ENCODE peak calls at places on chromosomes 2 and 18, in four cellular contexts. Z is Calu3, D is HL-60, I is A549. C is an unnamed sample.

GRCh38 chr2:112835553-112836535 is 735 bp downstream of the IL1B start:
- DNase-seq in Z (no peak), D (no peak), I (no peak), C (no peak)

GRCh38 chr2:152097291-152098032 is 1.4 kb downstream of the CACNB4 start:
- DNase-seq in Z (peak; percentile 2), D (no peak), I (no peak), C (no peak)

GRCh38 chr2:65630643-65631042 is 198.2 kb upstream of the SPRED2 start:
- DNase-seq in Z (no peak), D (peak; percentile 38), I (peak; percentile 78), C (no peak)

GRCh38 chr18:23689031-23689615 is at the start of gene LAMA3:
- DNase-seq in Z (peak; percentile 69), D (peak; percentile 29), I (peak; percentile 65), C (peak; percentile 41)

GRCh38 chr2:216283038-216283900 is 89.0 kb downstream of the MARCHF4 start:
- DNase-seq in Z (peak; percentile 38), D (no peak), I (peak; percentile 31), C (peak; percentile 69)

GRCh38 chr2:56444339-56444738 is 260.5 kb downstream of the CCDC85A start:
- DNase-seq in Z (peak; percentile 83), D (no peak), I (peak; percentile 18), C (no peak)

GRCh38 chr2:84703831-84704230 is 177.1 kb downstream of the TRABD2A start:
- DNase-seq in Z (no peak), D (no peak), I (no peak), C (no peak)

GRCh38 chr18:24180048-24180447 is 41.2 kb downstream of the CABYR start:
- DNase-seq in Z (no peak), D (no peak), I (no peak), C (no peak)

GRCh38 chr2:108417254-108417653 is 31.8 kb upstream of the GCC2 start:
- DNase-seq in Z (peak; percentile 35), D (no peak), I (peak; percentile 54), C (no peak)

GRCh38 chr2:236769981-236770671 is 200.5 kb downstream of the ACKR3 start:
- DNase-seq in Z (no peak), D (no peak), I (peak; percentile 87), C (no peak)

GRCh38 chr2:230896346-230897115 is 28.5 kb downstream of the GPR55 start:
- DNase-seq in Z (no peak), D (no peak), I (no peak), C (no peak)

GRCh38 chr2:155841442-155841841 is 491.1 kb downstream of the NR4A2 start:
- DNase-seq in Z (no peak), D (no peak), I (no peak), C (no peak)

GRCh38 chr18:12236934-12237832 is 17.0 kb upstream of the CIDEA start:
- DNase-seq in Z (peak; percentile 90), D (peak; percentile 28), I (peak; percentile 57), C (peak; percentile 90)

GRCh38 chr18:46320928-46321855 is 217.0 kb downstream of the HAUS1 start:
- DNase-seq in Z (no peak), D (no peak), I (no peak), C (no peak)

GRCh38 chr2:216362730-216363129 is 9.6 kb downstream of the MARCHF4 start:
- DNase-seq in Z (no peak), D (no peak), I (peak; percentile 23), C (no peak)

GRCh38 chr2:85843543-85843942 is 45.2 kb downstream of the ST3GAL5 start:
- DNase-seq in Z (peak; percentile 27), D (peak; percentile 35), I (peak; percentile 52), C (no peak)

GRCh38 chr2:28449489-28450395 is 46.1 kb upstream of the PLB1 start:
- DNase-seq in Z (peak; percentile 65), D (no peak), I (peak; percentile 58), C (no peak)

GRCh38 chr2:62704654-62705006 is 883 bp upstream of the EHBP1 start:
- DNase-seq in Z (no peak), D (no peak), I (no peak), C (no peak)

GRCh38 chr2:127843677-127844076 is 14.3 kb downstream of the POLR2D start:
- DNase-seq in Z (no peak), D (no peak), I (no peak), C (no peak)

GRCh38 chr2:128735296-128735960 is 416.8 kb upstream of the HS6ST1 start:
- DNase-seq in Z (no peak), D (no peak), I (no peak), C (no peak)

GRCh38 chr2:177518754-177519153 is 126.2 kb downstream of the AGPS start:
- DNase-seq in Z (no peak), D (no peak), I (no peak), C (no peak)

GRCh38 chr2:129922571-129923264 is 56.7 kb upstream of the RAB6C start:
- DNase-seq in Z (no peak), D (no peak), I (no peak), C (no peak)

GRCh38 chr2:237431372-237431771 is 17.4 kb upstream of the COL6A3 start:
- DNase-seq in Z (no peak), D (no peak), I (no peak), C (no peak)

GRCh38 chr18:7117390-7118355 is at the start of gene LAMA1:
- DNase-seq in Z (no peak), D (no peak), I (no peak), C (peak; percentile 54)

GRCh38 chr2:160207804-160208661 is 8.0 kb upstream of the ITGB6 start:
- DNase-seq in Z (peak; percentile 94), D (no peak), I (peak; percentile 96), C (no peak)

GRCh38 chr2:78056976-78057375 is 534.8 kb upstream of the LRRTM4 start:
- DNase-seq in Z (no peak), D (no peak), I (no peak), C (no peak)

GRCh38 chr2:78063246-78064020 is 541.3 kb upstream of the LRRTM4 start:
- DNase-seq in Z (no peak), D (no peak), I (no peak), C (no peak)

GRCh38 chr2:78065366-78065765 is 543.2 kb upstream of the LRRTM4 start:
- DNase-seq in Z (no peak), D (no peak), I (no peak), C (no peak)

GRCh38 chr2:78061301-78061700 is 539.1 kb upstream of the LRRTM4 start:
- DNase-seq in Z (no peak), D (no peak), I (no peak), C (no peak)
- TF ChIP-seq CTCF in Z (no peak), D (no peak), I (no peak), C (no peak)

DNA sequence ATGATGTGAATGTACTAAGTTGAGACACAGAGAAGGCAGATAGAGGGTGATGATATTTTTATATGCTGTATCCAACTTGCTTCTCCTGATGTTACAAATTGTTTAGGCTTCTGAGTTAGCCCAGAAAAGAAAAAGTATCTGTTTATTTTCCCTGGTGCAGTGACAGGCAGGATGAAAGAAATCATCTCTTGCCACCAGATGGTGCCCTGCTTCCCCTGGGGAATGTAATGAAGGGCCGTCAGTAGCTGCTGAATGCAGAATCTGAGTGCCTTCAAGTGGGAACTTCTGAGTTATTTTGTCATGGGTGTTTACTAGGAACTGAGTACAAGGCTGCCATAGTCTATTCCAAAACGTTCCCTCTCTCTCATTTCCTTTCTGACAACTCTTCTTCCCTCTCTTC is 525.6 kb downstream of the MBD2 start:
- DNase-seq in Z (peak; percentile 30), D (no peak), I (peak; percentile 11), C (peak; percentile 56)
- TF ChIP-seq CTCF in Z (peak; percentile 28), D (no peak), I (peak; percentile 39), C (no peak)

GRCh38 chr2:167411367-167411766 is 523.1 kb downstream of the XIRP2 start:
- DNase-seq in Z (no peak), D (no peak), I (no peak), C (no peak)
- TF ChIP-seq CTCF in Z (no peak), D (no peak), I (no peak), C (no peak)

GRCh38 chr2:169672403-169672802 is 21.8 kb downstream of the CFAP210 start:
- DNase-seq in Z (no peak), D (no peak), I (no peak), C (peak; percentile 46)

GRCh38 chr2:169676850-169677249 is 17.4 kb downstream of the CFAP210 start:
- DNase-seq in Z (no peak), D (no peak), I (no peak), C (no peak)

GRCh38 chr2:169673921-169674320 is 20.3 kb downstream of the CFAP210 start:
- DNase-seq in Z (no peak), D (no peak), I (no peak), C (no peak)

GRCh38 chr2:169673106-169673505 is 21.1 kb downstream of the CFAP210 start:
- DNase-seq in Z (no peak), D (no peak), I (no peak), C (no peak)

GRCh38 chr2:169676357-169676756 is 17.8 kb downstream of the CFAP210 start:
- DNase-seq in Z (no peak), D (no peak), I (no peak), C (no peak)
- TF ChIP-seq CTCF in Z (no peak), D (no peak), I (no peak), C (peak; percentile 30)

GRCh38 chr2:195575879-195576391 is 81.1 kb upstream of the SLC39A10 start:
- DNase-seq in Z (peak; percentile 20), D (no peak), I (peak; percentile 78), C (no peak)
- TF ChIP-seq CTCF in Z (no peak), D (no peak), I (peak; percentile 46), C (no peak)

GRCh38 chr2:192190474-192190873 is 4.3 kb downstream of the TMEFF2 start:
- DNase-seq in Z (no peak), D (no peak), I (peak; percentile 41), C (no peak)
- TF ChIP-seq CTCF in Z (peak; percentile 42), D (no peak), I (peak; percentile 56), C (peak; percentile 52)